ENCODE peak calls at places on chromosome 20, in four cellular contexts. One of them, this sample, is unnamed.

GRCh38 chr20:38624084-38624483 is 22.5 kb downstream of the ARHGAP40 start:
- DNase-seq in GM12878: no peak
- DNase-seq in GM12891: no peak
- DNase-seq in K562: no peak
- DNase-seq in this sample: no peak

GRCh38 chr20:49757597-49757996 is 43.9 kb upstream of the B4GALT5 start:
- DNase-seq in GM12878: no peak
- DNase-seq in GM12891: no peak
- DNase-seq in K562: no peak
- DNase-seq in this sample: no peak

GRCh38 chr20:49762940-49763766 is 49.5 kb upstream of the B4GALT5 start:
- DNase-seq in GM12878: no peak
- DNase-seq in GM12891: no peak
- DNase-seq in K562: peak
- DNase-seq in this sample: no peak

GRCh38 chr20:16052406-16052805 is 520.8 kb downstream of the KIF16B start:
- DNase-seq in GM12878: no peak
- DNase-seq in GM12891: no peak
- DNase-seq in K562: no peak
- DNase-seq in this sample: no peak

GRCh38 chr20:13700761-13701160 is 62.0 kb upstream of the TASP1 start:
- DNase-seq in GM12878: no peak
- DNase-seq in GM12891: no peak
- DNase-seq in K562: no peak
- DNase-seq in this sample: no peak

GRCh38 chr20:53899351-53900167 is 170.8 kb downstream of the BCAS1 start:
- DNase-seq in GM12878: peak
- DNase-seq in GM12891: no peak
- DNase-seq in K562: no peak
- DNase-seq in this sample: no peak

GRCh38 chr20:37379967-37380828 is 34.3 kb downstream of the SRC start:
- DNase-seq in GM12878: no peak
- DNase-seq in GM12891: no peak
- DNase-seq in K562: no peak
- DNase-seq in this sample: no peak

GRCh38 chr20:5184684-5185083 is 57.9 kb downstream of the CDS2 start:
- DNase-seq in GM12878: no peak
- DNase-seq in GM12891: no peak
- DNase-seq in K562: no peak
- DNase-seq in this sample: no peak

GRCh38 chr20:58150772-58151171 is 77.7 kb downstream of the ANKRD60 start:
- DNase-seq in GM12878: no peak
- DNase-seq in GM12891: no peak
- DNase-seq in K562: no peak
- DNase-seq in this sample: no peak

GRCh38 chr20:36035720-36036119 is 67.3 kb downstream of the CNBD2 start:
- DNase-seq in GM12878: no peak
- DNase-seq in GM12891: no peak
- DNase-seq in K562: no peak
- DNase-seq in this sample: no peak

GRCh38 chr20:36031806-36032205 is 63.4 kb downstream of the CNBD2 start:
- DNase-seq in GM12878: no peak
- DNase-seq in GM12891: no peak
- DNase-seq in K562: no peak
- DNase-seq in this sample: no peak

GRCh38 chr20:36034875-36035274 is 66.5 kb downstream of the CNBD2 start:
- DNase-seq in GM12878: no peak
- DNase-seq in GM12891: no peak
- DNase-seq in K562: no peak
- DNase-seq in this sample: no peak

GRCh38 chr20:36028106-36028826 is 59.9 kb downstream of the CNBD2 start:
- DNase-seq in GM12878: no peak
- DNase-seq in GM12891: no peak
- DNase-seq in K562: no peak
- DNase-seq in this sample: no peak

GRCh38 chr20:36030143-36030542 is 61.8 kb downstream of the CNBD2 start:
- DNase-seq in GM12878: no peak
- DNase-seq in GM12891: no peak
- DNase-seq in K562: no peak
- DNase-seq in this sample: no peak
- TF ChIP-seq SPI1 in GM12878: no peak
- TF ChIP-seq SPI1 in GM12891: no peak
- TF ChIP-seq SPI1 in K562: no peak
- TF ChIP-seq SPI1 in this sample: no peak

DNA sequence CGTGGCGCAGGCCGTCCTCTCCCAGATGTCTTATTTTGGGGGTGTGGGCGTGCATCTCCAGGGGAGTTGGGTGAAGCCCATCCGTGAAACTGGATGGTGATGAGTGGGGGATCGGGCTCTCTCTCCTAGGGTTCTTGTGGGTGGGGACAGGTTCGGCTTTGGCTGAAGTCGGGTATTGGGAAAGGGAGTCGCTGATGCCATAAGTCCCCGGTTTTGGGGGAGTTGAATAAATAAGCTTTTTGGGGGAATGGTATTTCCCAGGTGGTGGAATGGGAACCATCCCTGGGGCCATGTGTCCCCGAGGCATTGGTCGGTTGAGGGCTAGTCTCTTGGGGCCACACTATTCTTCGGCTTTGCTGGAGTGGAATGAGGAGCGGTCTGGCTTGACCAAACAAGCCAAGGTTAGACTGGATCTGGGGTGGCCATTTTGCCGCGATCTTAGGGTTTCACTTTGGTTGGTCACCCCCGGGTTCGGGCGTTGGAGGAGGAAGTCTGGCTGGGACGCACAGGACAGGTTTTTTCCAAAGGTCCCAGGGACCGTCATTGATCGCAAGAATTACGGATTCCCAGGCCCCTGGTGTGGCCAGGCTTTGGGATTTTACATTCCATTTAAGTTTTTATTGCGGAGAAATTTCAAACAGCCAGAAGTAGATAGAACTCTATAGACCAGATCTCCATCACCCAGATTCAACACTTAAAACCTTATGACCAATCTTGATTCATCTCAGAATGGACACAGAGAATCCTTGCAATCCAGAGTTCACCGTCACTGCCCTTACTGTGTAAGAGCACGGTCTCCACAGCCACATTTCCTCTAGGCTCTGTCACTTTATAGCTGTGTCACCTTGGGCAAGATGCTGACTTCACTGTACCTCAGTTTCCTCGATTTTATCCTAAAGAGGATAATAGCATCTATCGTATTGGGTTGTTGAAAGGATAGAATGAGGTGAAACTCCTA is 700 bp downstream of the ZNF133 start:
- DNase-seq in GM12878: no peak
- DNase-seq in GM12891: peak
- DNase-seq in K562: peak
- DNase-seq in this sample: peak
- TF ChIP-seq SPI1 in GM12878: no peak
- TF ChIP-seq SPI1 in GM12891: no peak
- TF ChIP-seq SPI1 in K562: no peak
- TF ChIP-seq SPI1 in this sample: no peak

GRCh38 chr20:31605902-31606677 is 1.0 kb downstream of the ID1 start:
- DNase-seq in GM12878: no peak
- DNase-seq in GM12891: no peak
- DNase-seq in K562: peak
- DNase-seq in this sample: peak
- TF ChIP-seq SPI1 in GM12878: no peak
- TF ChIP-seq SPI1 in GM12891: no peak
- TF ChIP-seq SPI1 in K562: peak
- TF ChIP-seq SPI1 in this sample: no peak

GRCh38 chr20:46022411-46023147 is 6.4 kb upstream of the SLC12A5 start:
- DNase-seq in GM12878: no peak
- DNase-seq in GM12891: peak
- DNase-seq in K562: peak
- DNase-seq in this sample: no peak
- TF ChIP-seq SPI1 in GM12878: no peak
- TF ChIP-seq SPI1 in GM12891: no peak
- TF ChIP-seq SPI1 in K562: no peak
- TF ChIP-seq SPI1 in this sample: no peak

GRCh38 chr20:1804129-1804503 is 91.1 kb upstream of the SIRPA start:
- DNase-seq in GM12878: no peak
- DNase-seq in GM12891: no peak
- DNase-seq in K562: no peak
- DNase-seq in this sample: peak

GRCh38 chr20:1801551-1801950 is 93.7 kb upstream of the SIRPA start:
- DNase-seq in GM12878: no peak
- DNase-seq in GM12891: no peak
- DNase-seq in K562: no peak
- DNase-seq in this sample: no peak

GRCh38 chr20:1803216-1804128 is 91.7 kb upstream of the SIRPA start:
- DNase-seq in GM12878: no peak
- DNase-seq in GM12891: peak
- DNase-seq in K562: no peak
- DNase-seq in this sample: peak

GRCh38 chr20:1800777-1801176 is 94.4 kb upstream of the SIRPA start:
- DNase-seq in GM12878: no peak
- DNase-seq in GM12891: no peak
- DNase-seq in K562: no peak
- DNase-seq in this sample: no peak

DNA sequence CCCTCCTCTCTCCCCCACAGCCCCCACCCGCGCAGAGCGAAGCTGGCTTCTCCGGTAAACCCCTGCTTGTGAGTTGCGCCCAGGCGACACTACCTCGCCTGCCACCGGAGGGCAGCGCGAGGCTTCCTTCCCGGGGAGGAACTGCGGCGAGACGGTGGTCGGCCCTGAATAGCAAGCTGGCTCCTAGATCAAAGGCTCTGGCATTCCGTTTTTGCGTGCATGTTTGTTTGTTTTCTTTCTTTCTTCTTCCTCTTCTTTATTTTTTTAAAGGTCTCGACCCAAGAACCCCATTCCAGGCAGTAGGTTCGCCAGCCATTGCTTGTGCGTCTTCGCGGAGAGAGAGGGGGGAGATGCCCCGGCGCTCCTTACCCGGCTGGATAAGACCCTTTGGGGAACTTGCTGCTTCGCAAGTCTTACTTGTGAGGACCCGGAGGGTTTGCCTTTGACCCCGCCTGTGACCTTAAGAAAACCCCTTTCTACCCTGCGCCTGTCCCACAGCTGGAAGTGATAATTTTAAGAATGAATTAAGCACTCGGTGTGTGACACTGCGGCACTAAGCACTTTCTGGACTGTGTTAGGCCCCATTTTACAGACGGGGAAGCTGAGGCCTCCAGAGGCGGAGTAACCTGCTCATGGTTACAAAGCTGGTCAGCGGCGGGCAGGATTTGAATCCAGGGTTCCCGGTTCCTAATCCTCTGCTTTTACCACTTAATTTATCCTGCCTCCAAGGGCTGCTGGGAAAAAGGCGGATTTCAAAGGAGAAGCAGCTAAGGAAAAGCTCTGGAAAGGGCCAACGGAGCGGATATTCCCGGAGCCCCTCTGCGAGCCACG is 92.6 kb upstream of the SIRPA start:
- DNase-seq in GM12878: no peak
- DNase-seq in GM12891: peak
- DNase-seq in K562: peak
- DNase-seq in this sample: peak
- TF ChIP-seq SPI1 in GM12878: peak
- TF ChIP-seq SPI1 in GM12891: peak
- TF ChIP-seq SPI1 in K562: no peak
- TF ChIP-seq SPI1 in this sample: peak

GRCh38 chr20:63290677-63291472 is 2.1 kb upstream of the COL20A1 start:
- DNase-seq in GM12878: no peak
- DNase-seq in GM12891: peak
- DNase-seq in K562: peak
- DNase-seq in this sample: no peak
- TF ChIP-seq SPI1 in GM12878: no peak
- TF ChIP-seq SPI1 in GM12891: no peak
- TF ChIP-seq SPI1 in K562: no peak
- TF ChIP-seq SPI1 in this sample: no peak

GRCh38 chr20:10855031-10855430 is 181.2 kb upstream of the JAG1 start:
- DNase-seq in GM12878: no peak
- DNase-seq in GM12891: no peak
- DNase-seq in K562: no peak
- DNase-seq in this sample: no peak

GRCh38 chr20:10856237-10856636 is 182.4 kb upstream of the JAG1 start:
- DNase-seq in GM12878: no peak
- DNase-seq in GM12891: no peak
- DNase-seq in K562: no peak
- DNase-seq in this sample: no peak

GRCh38 chr20:10848810-10849370 is 175.1 kb upstream of the JAG1 start:
- DNase-seq in GM12878: peak
- DNase-seq in GM12891: no peak
- DNase-seq in K562: no peak
- DNase-seq in this sample: no peak

GRCh38 chr20:10855778-10856177 is 182.0 kb upstream of the JAG1 start:
- DNase-seq in GM12878: no peak
- DNase-seq in GM12891: no peak
- DNase-seq in K562: no peak
- DNase-seq in this sample: no peak

DNA sequence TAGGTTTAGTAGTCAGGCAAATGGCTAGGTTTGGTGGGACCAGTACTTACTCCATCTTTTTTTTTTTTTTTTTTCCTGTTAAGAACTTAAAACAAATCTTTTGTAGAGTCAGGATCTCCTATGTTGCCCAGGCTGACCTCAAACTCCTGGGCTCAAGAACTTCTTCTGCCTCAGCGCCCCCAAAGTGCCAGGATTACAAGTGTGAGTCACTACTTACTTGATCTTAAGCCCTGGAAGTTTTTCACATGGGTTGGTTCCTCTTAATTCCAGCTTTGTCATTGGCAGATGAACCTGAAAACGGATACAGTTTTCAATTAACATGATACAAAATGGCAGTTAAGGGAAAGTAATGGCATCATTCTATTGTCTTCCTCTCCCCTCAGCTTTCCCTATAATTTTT is 179.4 kb upstream of the JAG1 start:
- DNase-seq in GM12878: no peak
- DNase-seq in GM12891: no peak
- DNase-seq in K562: no peak
- DNase-seq in this sample: no peak
- TF ChIP-seq SPI1 in GM12878: no peak
- TF ChIP-seq SPI1 in GM12891: no peak
- TF ChIP-seq SPI1 in K562: no peak
- TF ChIP-seq SPI1 in this sample: no peak